ENCODE peak calls at places on chromosomes 13 and 19, in nine cellular contexts. Z, T, J, D, U, E, I, N and W are unnamed samples.

GRCh38 chr19:35777411-35777841 is 2.1 kb downstream of the ARHGAP33 start:
- DNase-seq in D (no peak), Z (no peak), T (no peak), U (no peak), N (peak; percentile 40), I (no peak), E (no peak), J (no peak), W (no peak)

GRCh38 chr13:74133657-74134201 is 475 bp downstream of the KLF12 start:
- DNase-seq in D (peak; percentile 92), I (peak; percentile 79), J (peak; percentile 75), U (peak; percentile 92), N (peak; percentile 73), Z (peak; percentile 94), E (peak; percentile 47), T (peak; percentile 89), W (no peak)

GRCh38 chr19:11208526-11209471 is 11.5 kb upstream of the KANK2 start:
- DNase-seq in Z (no peak), U (no peak), J (no peak), I (no peak), D (peak; percentile 35), N (no peak), E (no peak), T (no peak), W (no peak)

GRCh38 chr13:99434258-99434788 is 66.9 kb upstream of the TM9SF2 start:
- DNase-seq in Z (no peak), J (no peak), I (no peak), N (no peak), D (no peak), U (no peak), T (no peak), E (no peak), W (no peak)

GRCh38 chr13:35672611-35673010 is 196.1 kb upstream of the MAB21L1 start:
- DNase-seq in I (no peak), U (no peak), D (no peak), J (no peak), E (no peak), N (no peak), T (no peak), Z (no peak), W (no peak)

GRCh38 chr19:46591254-46591653 is 9.9 kb upstream of the CALM3 start:
- DNase-seq in J (no peak), N (no peak), Z (peak; percentile 2), T (no peak), U (no peak), E (no peak), D (no peak), I (no peak), W (no peak)

GRCh38 chr13:109673477-109673876 is 112.9 kb downstream of the IRS2 start:
- DNase-seq in N (no peak), I (no peak), T (no peak), D (peak; percentile 27), U (no peak), E (no peak), Z (no peak), J (no peak), W (no peak)

GRCh38 chr19:54329476-54330165 is 9.3 kb downstream of the LILRA4 start:
- DNase-seq in Z (peak; percentile 57), J (no peak), T (no peak), I (no peak), E (no peak), U (no peak), D (no peak), N (no peak), W (no peak)

GRCh38 chr13:48235100-48235813 is 2.3 kb downstream of the ITM2B start:
- DNase-seq in T (peak; percentile 52), D (peak; percentile 63), Z (no peak), J (no peak), I (peak; percentile 56), U (no peak), E (peak; percentile 54), N (peak; percentile 64), W (peak; percentile 58)

GRCh38 chr13:40916207-40916998 is 102.7 kb downstream of the ELF1 start:
- DNase-seq in J (no peak), Z (no peak), D (peak; percentile 64), N (no peak), T (no peak), I (no peak), E (peak; percentile 28), U (no peak), W (no peak)

GRCh38 chr13:50635504-50635903 is 208.0 kb downstream of the DLEU7 start:
- DNase-seq in D (peak; percentile 85), J (no peak), N (no peak), E (no peak), I (peak; percentile 29), U (no peak), Z (no peak), T (no peak), W (peak; percentile 98)

GRCh38 chr13:105552078-105552477 is 983.4 kb downstream of the EFNB2 start:
- DNase-seq in U (no peak), N (no peak), J (no peak), Z (no peak), T (no peak), D (no peak), E (no peak), I (no peak), W (peak; percentile 17)

GRCh38 chr19:28864024-28864503 is 348.9 kb downstream of the UQCRFS1 start:
- DNase-seq in J (no peak), I (no peak), Z (no peak), T (no peak), N (no peak), U (no peak), E (no peak), D (no peak), W (no peak)

GRCh38 chr13:74203576-74203975 is 69.4 kb upstream of the KLF12 start:
- DNase-seq in J (no peak), U (peak; percentile 46), Z (no peak), T (no peak), N (no peak), I (no peak), E (no peak), D (no peak), W (no peak)

GRCh38 chr19:28242317-28242927 is 970.5 kb downstream of the UQCRFS1 start:
- DNase-seq in D (peak; percentile 58), J (peak; percentile 50), E (peak; percentile 0), U (no peak), Z (no peak), T (peak; percentile 62), N (peak; percentile 60), I (no peak), W (peak; percentile 16)

DNA sequence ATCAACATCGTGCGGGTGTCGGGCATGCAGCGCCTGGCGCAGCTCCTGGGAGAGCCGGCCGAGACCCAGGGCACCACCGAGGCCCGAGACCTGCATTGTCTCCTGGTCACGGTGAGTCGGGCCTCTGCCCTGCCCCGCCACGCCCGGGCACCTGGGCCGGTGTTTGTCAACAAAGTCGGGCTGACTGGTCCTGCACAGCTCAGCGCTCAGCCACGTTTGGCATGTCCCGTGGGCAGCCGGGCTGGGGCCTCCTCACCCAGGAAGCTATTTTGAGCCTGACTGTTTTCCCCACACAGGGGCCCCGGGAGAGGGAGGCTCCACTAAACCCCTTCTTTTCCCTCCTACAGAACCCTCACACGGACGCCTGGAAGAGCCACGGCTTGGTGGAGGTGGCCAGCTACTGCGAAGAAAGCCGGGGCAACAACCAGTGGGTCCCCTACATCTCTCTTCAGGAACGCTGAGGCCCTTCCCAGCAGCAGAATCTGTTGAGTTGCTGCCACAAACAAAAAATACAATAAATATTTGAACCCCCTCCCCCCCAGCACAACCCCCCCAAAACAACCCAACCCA is 1.3 kb downstream of the GADD45B start:
- DNase-seq in I (peak; percentile 65), D (peak; percentile 51), J (no peak), U (no peak), Z (peak; percentile 90), N (no peak), T (peak; percentile 49), E (peak; percentile 64), W (peak; percentile 10)
- H3K4me3 ChIP-seq in I (peak overlapping the region; percentile 81), D (peak overlapping the region; percentile 69), J (peak overlapping the region; percentile 95), U (peak overlapping the region; percentile 94), Z (peak overlapping the region; percentile 92), N (peak overlapping the region; percentile 74), T (peak overlapping the region; percentile 96), E (peak overlapping the region; percentile 99), W (peak overlapping the region; percentile 84)

GRCh38 chr19:39078436-39079200 is 5.5 kb upstream of the ACP7 start:
- DNase-seq in T (no peak), Z (no peak), N (no peak), U (peak; percentile 80), J (peak; percentile 96), E (peak; percentile 98), I (no peak), D (peak; percentile 99), W (no peak)

GRCh38 chr19:39074942-39075341 is 9.2 kb upstream of the ACP7 start:
- DNase-seq in D (no peak), T (no peak), J (no peak), I (no peak), Z (no peak), N (no peak), E (no peak), U (no peak), W (no peak)

GRCh38 chr19:39077323-39077722 is 6.8 kb upstream of the ACP7 start:
- DNase-seq in N (no peak), U (no peak), T (no peak), Z (no peak), J (no peak), I (no peak), E (no peak), D (no peak), W (no peak)

GRCh38 chr19:39070888-39071287 is 13.3 kb upstream of the ACP7 start:
- DNase-seq in N (no peak), U (no peak), Z (no peak), T (no peak), E (no peak), I (no peak), J (peak; percentile 64), D (peak; percentile 37), W (no peak)

DNA sequence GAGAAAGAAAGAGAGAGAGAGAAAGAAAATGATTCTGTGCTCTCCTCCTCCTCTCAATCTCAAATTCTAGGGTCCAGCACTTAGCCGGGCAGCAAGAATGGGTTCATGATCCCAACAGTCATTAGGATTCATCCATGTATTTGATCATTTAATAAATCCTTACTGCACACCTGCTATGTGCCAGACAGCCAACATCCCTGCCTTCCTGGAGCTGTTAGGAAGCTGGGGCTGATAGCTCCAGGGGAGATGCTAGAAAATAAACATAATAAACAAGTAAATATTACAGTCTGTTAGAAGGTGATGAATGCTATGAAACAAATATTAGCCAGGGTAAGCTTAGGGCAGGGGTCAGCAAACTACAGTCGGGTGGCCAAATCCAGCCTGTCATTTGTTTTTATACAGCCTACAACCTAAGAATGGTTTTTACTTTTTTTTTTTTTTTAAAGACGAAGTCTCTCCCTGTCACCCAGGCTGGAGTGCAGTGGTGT is 9.9 kb upstream of the ACP7 start:
- DNase-seq in J (peak; percentile 61), U (no peak), Z (no peak), I (no peak), D (no peak), E (no peak), T (no peak), N (no peak), W (no peak)
- H3K4me3 ChIP-seq in J (peak overlapping the region; percentile 17), U (no peak overlapping the region), Z (no peak overlapping the region), I (no peak overlapping the region), D (no peak overlapping the region), E (no peak overlapping the region), T (no peak overlapping the region), N (no peak overlapping the region), W (no peak overlapping the region)

GRCh38 chr19:17811103-17811502 is 10.2 kb downstream of the INSL3 start:
- DNase-seq in E (no peak), U (no peak), D (no peak), N (no peak), I (no peak), T (no peak), J (no peak), Z (no peak), W (no peak)
- H3K4me3 ChIP-seq in E (no peak overlapping the region), U (no peak overlapping the region), D (no peak overlapping the region), N (no peak overlapping the region), I (no peak overlapping the region), T (no peak overlapping the region), J (no peak overlapping the region), Z (no peak overlapping the region), W (no peak overlapping the region)

GRCh38 chr19:801861-802496 is 4.7 kb downstream of the PTBP1 start:
- DNase-seq in D (peak; percentile 66), T (peak; percentile 2), J (no peak), Z (no peak), E (no peak), N (no peak), I (no peak), U (no peak), W (no peak)
- H3K4me3 ChIP-seq in D (peak overlapping the region; percentile 44), T (no peak overlapping the region), J (peak overlapping the region; percentile 100), Z (no peak overlapping the region), E (peak overlapping the region; percentile 23), N (no peak overlapping the region), I (peak overlapping the region; percentile 47), U (peak overlapping the region; percentile 32), W (peak overlapping the region; percentile 98)